ENCODE peak calls at places on chromosomes 3 and 15, in five cellular contexts. C, T, W, L and N are unnamed samples.

GRCh38 chr3:32961189-32961715 is 9.8 kb downstream of the CCR4 start:
- DNase-seq in C (no peak), T (no peak), W (no peak), L (no peak), N (no peak)

GRCh38 chr15:66043264-66043663 is 174.0 kb downstream of the RAB11A start:
- DNase-seq in C (no peak), T (no peak), W (no peak), L (no peak), N (no peak)

GRCh38 chr3:80338366-80338765 is 570.6 kb upstream of the ROBO1 start:
- DNase-seq in C (no peak), T (no peak), W (no peak), L (no peak), N (no peak)

GRCh38 chr3:50486219-50486888 is 17.1 kb downstream of the CACNA2D2 start:
- DNase-seq in C (no peak), T (no peak), W (no peak), L (no peak), N (no peak)

GRCh38 chr3:184757010-184757651 is 45.3 kb upstream of the MAGEF1 start:
- DNase-seq in C (no peak), T (peak; percentile 88), W (peak; percentile 77), L (no peak), N (no peak)

GRCh38 chr3:38253704-38254103 is 11.9 kb upstream of the SLC22A13 start:
- DNase-seq in C (no peak), T (no peak), W (no peak), L (no peak), N (no peak)

GRCh38 chr3:169662215-169663070 is 1.1 kb downstream of the MECOM start:
- DNase-seq in C (peak; percentile 67), T (peak; percentile 78), W (peak; percentile 81), L (no peak), N (peak; percentile 92)

GRCh38 chr3:49712631-49713317 is 6.7 kb downstream of the AMIGO3 start:
- DNase-seq in C (no peak), T (peak; percentile 48), W (peak; percentile 5), L (no peak), N (no peak)

GRCh38 chr3:174812172-174812862 is 46.8 kb upstream of the NAALADL2 start:
- DNase-seq in C (no peak), T (no peak), W (no peak), L (no peak), N (no peak)

GRCh38 chr3:195895078-195895899 is 13.1 kb downstream of the TNK2 start:
- DNase-seq in C (peak; percentile 45), T (peak; percentile 80), W (peak; percentile 55), L (no peak), N (peak; percentile 51)

GRCh38 chr3:130831716-130832400 is 62.0 kb upstream of the ATP2C1 start:
- DNase-seq in C (no peak), T (no peak), W (no peak), L (no peak), N (no peak)

GRCh38 chr3:26198609-26199008 is 408.7 kb downstream of the OXSM start:
- DNase-seq in C (no peak), T (no peak), W (no peak), L (no peak), N (no peak)

GRCh38 chr3:197428117-197428761 is 127.5 kb downstream of the BDH1 start:
- DNase-seq in C (no peak), T (peak; percentile 60), W (peak; percentile 77), L (peak; percentile 2), N (no peak)

GRCh38 chr15:34366271-34367043 is 539 bp downstream of the LPCAT4 start:
- DNase-seq in C (peak; percentile 62), T (peak; percentile 72), W (peak; percentile 85), L (no peak), N (peak; percentile 47)

GRCh38 chr15:89399390-89400120 is 64.9 kb upstream of the POLG start:
- DNase-seq in C (peak; percentile 60), T (no peak), W (no peak), L (no peak), N (peak; percentile 66)

GRCh38 chr15:67916051-67916374 is 76.2 kb upstream of the RNU6-1 start:
- DNase-seq in C (no peak), T (no peak), W (no peak), L (no peak), N (no peak)

GRCh38 chr3:128435058-128435457 is 31.6 kb downstream of the DNAJB8 start:
- DNase-seq in C (no peak), T (peak; percentile 42), W (no peak), L (no peak), N (no peak)

GRCh38 chr15:25762015-25762662 is 101.0 kb downstream of the ATP10A start:
- DNase-seq in C (no peak), T (no peak), W (no peak), L (no peak), N (no peak)

GRCh38 chr3:156211583-156211982 is 91.2 kb downstream of the KCNAB1 start:
- DNase-seq in C (no peak), T (no peak), W (no peak), L (no peak), N (no peak)

GRCh38 chr15:29925227-29926082 is 103.2 kb upstream of the TJP1 start:
- DNase-seq in C (peak; percentile 86), T (peak; percentile 64), W (peak; percentile 82), L (no peak), N (no peak)

GRCh38 chr3:57892423-57892822 is 115.8 kb upstream of the FLNB start:
- DNase-seq in C (no peak), T (no peak), W (no peak), L (no peak), N (no peak)